ENCODE peak calls at places on chromosomes 1 and 21, in ten cellular contexts. N, S, P, W, D, I, R, V, B and Q are unnamed samples.

GRCh38 chr1:28062806-28063205 is 25.6 kb downstream of the EYA3 start:
- DNase-seq in N (peak; percentile 54), S (no peak), P (no peak), W (no peak), D (no peak), I (no peak), R (peak; percentile 30), V (peak; percentile 22), B (peak; percentile 53), Q (no peak)

GRCh38 chr1:58549231-58549958 is 2.9 kb upstream of the OMA1 start:
- DNase-seq in N (no peak), S (no peak), P (no peak), W (no peak), D (no peak), I (no peak), R (no peak), V (no peak), B (no peak), Q (no peak)

GRCh38 chr21:39434950-39435349 is 10.6 kb downstream of the LCA5L start:
- DNase-seq in N (no peak), S (peak; percentile 20), P (peak; percentile 57), W (no peak), D (no peak), I (no peak), R (no peak), V (no peak), B (no peak), Q (no peak)

GRCh38 chr1:2014726-2015382 is 4.3 kb upstream of the GABRD start:
- DNase-seq in N (no peak), S (no peak), P (no peak), W (no peak), D (no peak), I (no peak), R (no peak), V (no peak), B (no peak), Q (no peak)

GRCh38 chr1:7366955-7367665 is 404.0 kb upstream of the VAMP3 start:
- DNase-seq in N (no peak), S (no peak), P (no peak), W (no peak), D (no peak), I (no peak), R (peak; percentile 62), V (no peak), B (no peak), Q (no peak)

GRCh38 chr1:234539666-234540403 is 60.9 kb upstream of the TARBP1 start:
- DNase-seq in N (no peak), S (no peak), P (no peak), W (no peak), D (no peak), I (no peak), R (no peak), V (no peak), B (no peak), Q (no peak)

GRCh38 chr1:79982218-79982617 is 975.7 kb upstream of the ADGRL4 start:
- DNase-seq in N (peak; percentile 99), S (peak; percentile 25), P (peak; percentile 59), W (no peak), D (peak; percentile 64), I (no peak), R (peak; percentile 93), V (peak; percentile 32), B (no peak), Q (no peak)

GRCh38 chr1:108011295-108011694 is 46.3 kb upstream of the VAV3 start:
- DNase-seq in N (no peak), S (no peak), P (no peak), W (no peak), D (no peak), I (no peak), R (no peak), V (no peak), B (peak; percentile 19), Q (no peak)

GRCh38 chr1:154157520-154158306 is 2.8 kb upstream of the NUP210L start:
- DNase-seq in N (peak; percentile 68), S (no peak), P (peak; percentile 24), W (no peak), D (no peak), I (peak; percentile 48), R (no peak), V (no peak), B (peak; percentile 97), Q (peak; percentile 63)

GRCh38 chr1:167438171-167439138 is 79.9 kb downstream of the CD247 start:
- DNase-seq in N (no peak), S (no peak), P (no peak), W (no peak), D (no peak), I (peak; percentile 58), R (no peak), V (no peak), B (no peak), Q (no peak)

GRCh38 chr1:85198864-85199263 is 2.0 kb downstream of the SYDE2 start:
- DNase-seq in N (no peak), S (no peak), P (no peak), W (no peak), D (no peak), I (no peak), R (no peak), V (no peak), B (no peak), Q (no peak)

GRCh38 chr1:156677616-156678596 is 699 bp upstream of the NES start:
- DNase-seq in N (peak; percentile 87), S (peak; percentile 69), P (peak; percentile 82), W (peak; percentile 36), D (no peak), I (peak; percentile 45), R (peak; percentile 89), V (peak; percentile 81), B (peak; percentile 48), Q (peak; percentile 56)

GRCh38 chr1:62311473-62311943 is 7.7 kb downstream of the KANK4 start:
- DNase-seq in N (no peak), S (no peak), P (no peak), W (no peak), D (no peak), I (no peak), R (no peak), V (no peak), B (no peak), Q (no peak)

GRCh38 chr1:206612129-206612876 is at the start of gene EIF2D:
- DNase-seq in N (peak; percentile 96), S (peak; percentile 81), P (peak; percentile 96), W (peak; percentile 93), D (no peak), I (peak; percentile 98), R (peak; percentile 98), V (peak; percentile 92), B (peak; percentile 93), Q (peak; percentile 93)

GRCh38 chr1:7590426-7590790 is 180.7 kb upstream of the VAMP3 start:
- DNase-seq in N (no peak), S (no peak), P (no peak), W (no peak), D (no peak), I (peak; percentile 4), R (no peak), V (no peak), B (no peak), Q (no peak)

GRCh38 chr1:14113841-14114567 is 414.0 kb downstream of the PRDM2 start:
- DNase-seq in N (peak; percentile 79), S (no peak), P (peak; percentile 79), W (no peak), D (no peak), I (no peak), R (peak; percentile 65), V (no peak), B (peak; percentile 3), Q (no peak)

GRCh38 chr21:36069713-36070573 is at the start of gene CBR1:
- DNase-seq in N (peak; percentile 97), S (peak; percentile 94), P (peak; percentile 96), W (peak; percentile 87), D (peak; percentile 72), I (peak; percentile 91), R (peak; percentile 98), V (peak; percentile 94), B (peak; percentile 97), Q (peak; percentile 93)

GRCh38 chr1:100700586-100700985 is 19.0 kb upstream of the VCAM1 start:
- DNase-seq in N (no peak), S (no peak), P (peak; percentile 24), W (no peak), D (no peak), I (no peak), R (no peak), V (peak; percentile 30), B (no peak), Q (no peak)

GRCh38 chr1:157348538-157349480 is 203.5 kb downstream of the FCRL5 start:
- DNase-seq in N (no peak), S (no peak), P (no peak), W (no peak), D (no peak), I (no peak), R (no peak), V (no peak), B (no peak), Q (no peak)

GRCh38 chr1:148362930-148363810 is 119.9 kb downstream of the PPIAL4G start:
- DNase-seq in N (no peak), S (no peak), P (no peak), W (no peak), D (no peak), I (no peak), R (no peak), V (no peak), B (no peak), Q (no peak)

GRCh38 chr1:86184401-86184800 is 27.8 kb upstream of the COL24A1 start:
- DNase-seq in N (no peak), S (no peak), P (no peak), W (no peak), D (no peak), I (no peak), R (no peak), V (no peak), B (no peak), Q (no peak)

GRCh38 chr1:229370601-229371021 is 27.8 kb upstream of the CCSAP start:
- DNase-seq in N (no peak), S (no peak), P (no peak), W (no peak), D (no peak), I (no peak), R (peak; percentile 86), V (no peak), B (peak; percentile 9), Q (no peak)

GRCh38 chr1:5828322-5828935 is 163.8 kb downstream of the NPHP4 start:
- DNase-seq in N (no peak), S (no peak), P (no peak), W (no peak), D (no peak), I (no peak), R (peak; percentile 0), V (no peak), B (no peak), Q (no peak)

GRCh38 chr1:239112092-239112491 is 274.3 kb upstream of the CHRM3 start:
- DNase-seq in N (no peak), S (no peak), P (no peak), W (no peak), D (no peak), I (no peak), R (no peak), V (no peak), B (no peak), Q (no peak)

GRCh38 chr21:28253378-28253777 is 739.3 kb downstream of the LTN1 start:
- DNase-seq in N (peak; percentile 60), S (peak; percentile 72), P (peak; percentile 83), W (no peak), D (peak; percentile 57), I (no peak), R (no peak), V (peak; percentile 83), B (no peak), Q (no peak)

GRCh38 chr21:15491100-15491499 is 238.7 kb upstream of the USP25 start:
- DNase-seq in N (no peak), S (no peak), P (no peak), W (no peak), D (no peak), I (no peak), R (no peak), V (no peak), B (no peak), Q (no peak)

GRCh38 chr1:56153276-56153675 is 426.1 kb downstream of the PLPP3 start:
- DNase-seq in N (no peak), S (no peak), P (no peak), W (no peak), D (no peak), I (no peak), R (no peak), V (no peak), B (no peak), Q (no peak)

GRCh38 chr1:212589434-212589833 is 19.1 kb upstream of the ATF3 start:
- DNase-seq in N (no peak), S (no peak), P (no peak), W (no peak), D (no peak), I (no peak), R (no peak), V (no peak), B (peak; percentile 31), Q (no peak)